ENCODE peak calls at places on chromosome 3, in ten cellular contexts. F is mesendoderm; Q is CD4-positive, alpha-beta memory T cell; L is adrenal gland; D is colonic mucosa; P is CD4-positive, alpha-beta T cell; A is neuronal stem cell; U is right cardiac atrium; K is tibial nerve; V is heart right ventricle. S is an unnamed sample. For H3K27me3, the result is how much of the 10 kb centered on the place peaks cover.

GRCh38 chr3:148229107-148229506 is 468.6 kb upstream of the AGTR1 start:
- DNase-seq in F (no peak), Q (no peak), L (no peak), D (no peak), P (no peak), A (no peak), U (no peak), K (no peak), V (no peak), S (no peak)

GRCh38 chr3:64445318-64446300 is 220.3 kb upstream of the PRICKLE2 start:
- DNase-seq in F (peak), Q (no peak), L (peak), D (peak), P (no peak), A (peak), U (peak), K (no peak), V (no peak), S (no peak)

GRCh38 chr3:116445291-116445841 is at the start of gene LSAMP:
- DNase-seq in F (peak), Q (no peak), L (peak), D (no peak), P (no peak), A (peak), U (peak), K (no peak), V (no peak), S (peak)

GRCh38 chr3:94071713-94072284 is 8.9 kb downstream of the NSUN3 start:
- DNase-seq in F (no peak), Q (no peak), L (no peak), D (no peak), P (no peak), A (no peak), U (no peak), K (no peak), V (no peak), S (no peak)

GRCh38 chr3:46406786-46407611 is at the start of the genes CCR5AS and CCRL2:
- DNase-seq in F (peak), Q (peak), L (peak), D (peak), P (peak), A (no peak), U (peak), K (peak), V (peak), S (no peak)

GRCh38 chr3:12132881-12133280 is 25.8 kb downstream of the TIMP4 start:
- DNase-seq in F (no peak), Q (no peak), L (no peak), D (no peak), P (no peak), A (no peak), U (no peak), K (no peak), V (no peak), S (no peak)

GRCh38 chr3:16511561-16512434 is 1.7 kb downstream of the RFTN1 start:
- DNase-seq in F (peak), Q (peak), L (no peak), D (peak), P (peak), A (no peak), U (peak), K (peak), V (peak), S (no peak)

GRCh38 chr3:185225523-185225922 is 28.3 kb downstream of the EHHADH start:
- DNase-seq in F (peak), Q (no peak), L (no peak), D (no peak), P (no peak), A (no peak), U (no peak), K (no peak), V (no peak), S (no peak)

GRCh38 chr3:76871655-76872054 is 168.2 kb upstream of the ROBO2 start:
- DNase-seq in F (no peak), Q (no peak), L (no peak), D (no peak), P (no peak), A (no peak), U (no peak), K (no peak), V (no peak), S (no peak)

GRCh38 chr3:195931582-195932273 is 23.4 kb upstream of the TNK2 start:
- DNase-seq in F (no peak), Q (no peak), L (no peak), D (no peak), P (no peak), A (no peak), U (no peak), K (no peak), V (no peak), S (no peak)

GRCh38 chr3:171358171-171358890 is 101.9 kb downstream of the TNIK start:
- DNase-seq in F (no peak), Q (no peak), L (no peak), D (peak), P (no peak), A (no peak), U (no peak), K (no peak), V (no peak), S (no peak)
- H3K27me3 ChIP-seq in F (under half), Q (under half), L (under half), D (under half), P (under half), A (under half), U (under half), K (under half), V (under half), S (under half)

DNA sequence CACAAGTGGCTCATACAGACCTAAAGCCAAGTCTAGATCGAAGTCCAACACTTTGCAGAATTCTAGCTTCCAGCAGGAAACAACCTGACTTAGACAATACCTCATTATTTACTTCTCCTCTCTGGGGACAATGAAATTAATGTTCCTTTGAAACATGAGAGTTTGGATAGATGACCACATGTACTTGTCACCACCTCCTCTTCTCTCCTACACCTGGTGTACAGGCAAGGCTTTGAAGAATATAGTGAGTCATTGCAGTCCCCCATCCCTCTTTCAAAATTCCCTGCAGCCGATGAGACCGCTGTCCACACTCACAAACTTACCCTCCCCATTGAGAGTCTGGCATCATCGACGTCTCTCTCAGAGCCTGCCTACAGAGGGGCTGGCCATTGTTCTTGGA is 189.0 kb upstream of the HES1 start:
- DNase-seq in F (peak), Q (no peak), L (no peak), D (peak), P (no peak), A (no peak), U (no peak), K (no peak), V (no peak), S (no peak)
- H3K27me3 ChIP-seq in F (under half), Q (under half), L (under half), D (under half), P (under half), A (under half), U (under half), K (under half), V (under half), S (under half)

GRCh38 chr3:13642597-13642996 is 93.7 kb downstream of the FBLN2 start:
- DNase-seq in F (no peak), Q (no peak), L (no peak), D (no peak), P (no peak), A (no peak), U (no peak), K (no peak), V (no peak), S (no peak)
- H3K27me3 ChIP-seq in F (under half), Q (under half), L (under half), D (under half), P (under half), A (under half), U (under half), K (under half), V (under half), S (under half)

GRCh38 chr3:126414961-126415660 is 20.4 kb downstream of the CFAP100 start:
- DNase-seq in F (no peak), Q (no peak), L (no peak), D (no peak), P (no peak), A (no peak), U (no peak), K (no peak), V (no peak), S (no peak)
- H3K27me3 ChIP-seq in F (under half), Q (under half), L (under half), D (under half), P (under half), A (under half), U (under half), K (half or more), V (half or more), S (under half)